ENCODE peak calls at places on chromosome 6, in six cellular contexts. One of them, this sample, is unnamed.

GRCh38 chr6:7559651-7560385 is 18.3 kb downstream of the DSP start:
- DNase-seq in epithelial cell of esophagus: peak; percentile 87
- DNase-seq in spleen: no peak
- DNase-seq in HFF-Myc: no peak
- DNase-seq in A549: no peak
- DNase-seq in mucosa of descending colon: no peak
- DNase-seq in this sample: no peak

GRCh38 chr6:38355519-38355918 is 284.2 kb downstream of the BTBD9 start:
- DNase-seq in HFF-Myc: no peak
- DNase-seq in mucosa of descending colon: no peak
- DNase-seq in spleen: no peak
- DNase-seq in A549: no peak
- DNase-seq in epithelial cell of esophagus: no peak
- DNase-seq in this sample: no peak

GRCh38 chr6:44028767-44029166 is 98.5 kb downstream of the MRPL14 start:
- DNase-seq in epithelial cell of esophagus: no peak
- DNase-seq in A549: no peak
- DNase-seq in spleen: no peak
- DNase-seq in HFF-Myc: no peak
- DNase-seq in mucosa of descending colon: no peak
- DNase-seq in this sample: no peak

GRCh38 chr6:112439010-112439409 is 91.9 kb downstream of the RFPL4B start:
- DNase-seq in mucosa of descending colon: no peak
- DNase-seq in A549: no peak
- DNase-seq in HFF-Myc: no peak
- DNase-seq in spleen: no peak
- DNase-seq in epithelial cell of esophagus: no peak
- DNase-seq in this sample: peak; percentile 59

GRCh38 chr6:1535295-1535694 is 74.4 kb upstream of the FOXC1 start:
- DNase-seq in A549: no peak
- DNase-seq in spleen: no peak
- DNase-seq in HFF-Myc: no peak
- DNase-seq in mucosa of descending colon: no peak
- DNase-seq in epithelial cell of esophagus: peak; percentile 68
- DNase-seq in this sample: no peak

GRCh38 chr6:107646176-107646575 is 156.3 kb downstream of the SOBP start:
- DNase-seq in epithelial cell of esophagus: no peak
- DNase-seq in spleen: no peak
- DNase-seq in HFF-Myc: no peak
- DNase-seq in A549: no peak
- DNase-seq in mucosa of descending colon: no peak
- DNase-seq in this sample: no peak

GRCh38 chr6:157162756-157163433 is 160.4 kb downstream of the TMEM242 start:
- DNase-seq in A549: no peak
- DNase-seq in HFF-Myc: no peak
- DNase-seq in epithelial cell of esophagus: no peak
- DNase-seq in spleen: no peak
- DNase-seq in mucosa of descending colon: no peak
- DNase-seq in this sample: no peak

GRCh38 chr6:125611573-125612399 is 137.6 kb upstream of the HEY2 start:
- DNase-seq in mucosa of descending colon: no peak
- DNase-seq in epithelial cell of esophagus: no peak
- DNase-seq in A549: no peak
- DNase-seq in HFF-Myc: no peak
- DNase-seq in spleen: no peak
- DNase-seq in this sample: peak; percentile 61

GRCh38 chr6:108452725-108453195 is 108.0 kb upstream of the FOXO3 start:
- DNase-seq in spleen: no peak
- DNase-seq in epithelial cell of esophagus: no peak
- DNase-seq in HFF-Myc: no peak
- DNase-seq in A549: no peak
- DNase-seq in mucosa of descending colon: no peak
- DNase-seq in this sample: peak; percentile 96

GRCh38 chr6:99491159-99491558 is 24.1 kb downstream of the USP45 start:
- DNase-seq in spleen: no peak
- DNase-seq in HFF-Myc: no peak
- DNase-seq in epithelial cell of esophagus: no peak
- DNase-seq in mucosa of descending colon: no peak
- DNase-seq in A549: no peak
- DNase-seq in this sample: no peak

GRCh38 chr6:2743280-2744205 is 7.2 kb downstream of the MYLK4 start:
- DNase-seq in epithelial cell of esophagus: no peak
- DNase-seq in mucosa of descending colon: no peak
- DNase-seq in HFF-Myc: no peak
- DNase-seq in A549: no peak
- DNase-seq in spleen: no peak
- DNase-seq in this sample: no peak

GRCh38 chr6:72218125-72218524 is 331.8 kb downstream of the RIMS1 start:
- DNase-seq in A549: peak; percentile 37
- DNase-seq in mucosa of descending colon: no peak
- DNase-seq in spleen: no peak
- DNase-seq in HFF-Myc: peak; percentile 5
- DNase-seq in epithelial cell of esophagus: peak; percentile 37
- DNase-seq in this sample: peak; percentile 66

GRCh38 chr6:33696538-33697518 is 14.7 kb downstream of the UQCC2 start:
- DNase-seq in HFF-Myc: peak; percentile 27
- DNase-seq in mucosa of descending colon: no peak
- DNase-seq in spleen: peak; percentile 86
- DNase-seq in epithelial cell of esophagus: no peak
- DNase-seq in A549: no peak
- DNase-seq in this sample: peak; percentile 73

GRCh38 chr6:150006961-150007464 is 18.3 kb downstream of the RAET1L start:
- DNase-seq in spleen: peak; percentile 70
- DNase-seq in epithelial cell of esophagus: peak; percentile 29
- DNase-seq in A549: peak; percentile 14
- DNase-seq in HFF-Myc: no peak
- DNase-seq in mucosa of descending colon: no peak
- DNase-seq in this sample: peak; percentile 42

GRCh38 chr6:29504961-29505360 is 17.2 kb upstream of the MAS1L start:
- DNase-seq in A549: no peak
- DNase-seq in mucosa of descending colon: no peak
- DNase-seq in HFF-Myc: no peak
- DNase-seq in spleen: no peak
- DNase-seq in epithelial cell of esophagus: no peak
- DNase-seq in this sample: no peak

GRCh38 chr6:19446570-19446969 is 390.6 kb upstream of the ID4 start:
- DNase-seq in spleen: no peak
- DNase-seq in mucosa of descending colon: no peak
- DNase-seq in epithelial cell of esophagus: peak; percentile 11
- DNase-seq in HFF-Myc: no peak
- DNase-seq in A549: no peak
- DNase-seq in this sample: no peak

GRCh38 chr6:14175031-14175430 is 57.5 kb downstream of the CD83 start:
- DNase-seq in mucosa of descending colon: no peak
- DNase-seq in spleen: no peak
- DNase-seq in epithelial cell of esophagus: no peak
- DNase-seq in HFF-Myc: no peak
- DNase-seq in A549: no peak
- DNase-seq in this sample: no peak

GRCh38 chr6:11968241-11968806 is 43.8 kb upstream of the HIVEP1 start:
- DNase-seq in HFF-Myc: no peak
- DNase-seq in epithelial cell of esophagus: no peak
- DNase-seq in mucosa of descending colon: no peak
- DNase-seq in A549: no peak
- DNase-seq in spleen: no peak
- DNase-seq in this sample: no peak

GRCh38 chr6:46248143-46248542 is 77.4 kb upstream of the ENPP5 start:
- DNase-seq in epithelial cell of esophagus: no peak
- DNase-seq in spleen: no peak
- DNase-seq in HFF-Myc: no peak
- DNase-seq in A549: no peak
- DNase-seq in mucosa of descending colon: no peak
- DNase-seq in this sample: no peak

GRCh38 chr6:2558861-2559811 is 191.6 kb downstream of the MYLK4 start:
- DNase-seq in mucosa of descending colon: no peak
- DNase-seq in HFF-Myc: no peak
- DNase-seq in epithelial cell of esophagus: no peak
- DNase-seq in A549: no peak
- DNase-seq in spleen: no peak
- DNase-seq in this sample: peak; percentile 61

GRCh38 chr6:36781669-36782068 is 57.6 kb downstream of the CPNE5 start:
- DNase-seq in HFF-Myc: no peak
- DNase-seq in epithelial cell of esophagus: no peak
- DNase-seq in A549: no peak
- DNase-seq in mucosa of descending colon: no peak
- DNase-seq in spleen: no peak
- DNase-seq in this sample: no peak

GRCh38 chr6:14074723-14075503 is 42.7 kb upstream of the CD83 start:
- DNase-seq in epithelial cell of esophagus: peak; percentile 40
- DNase-seq in A549: peak; percentile 15
- DNase-seq in spleen: no peak
- DNase-seq in mucosa of descending colon: no peak
- DNase-seq in HFF-Myc: no peak
- DNase-seq in this sample: peak; percentile 75

GRCh38 chr6:170393807-170394399 is 87.3 kb downstream of the FAM120B start:
- DNase-seq in mucosa of descending colon: no peak
- DNase-seq in epithelial cell of esophagus: no peak
- DNase-seq in HFF-Myc: no peak
- DNase-seq in A549: no peak
- DNase-seq in spleen: no peak
- DNase-seq in this sample: no peak

GRCh38 chr6:26214826-26215199 is 127.6 kb downstream of the HFE start:
- DNase-seq in A549: no peak
- DNase-seq in mucosa of descending colon: no peak
- DNase-seq in HFF-Myc: no peak
- DNase-seq in epithelial cell of esophagus: no peak
- DNase-seq in spleen: peak; percentile 66
- DNase-seq in this sample: no peak
- H3K4me3 ChIP-seq in A549: no peak overlapping the region
- H3K4me3 ChIP-seq in mucosa of descending colon: no peak overlapping the region
- H3K4me3 ChIP-seq in HFF-Myc: peak overlapping the region; percentile 60
- H3K4me3 ChIP-seq in epithelial cell of esophagus: peak overlapping the region; percentile 68
- H3K4me3 ChIP-seq in spleen: no peak overlapping the region
- H3K4me3 ChIP-seq in this sample: peak overlapping the region; percentile 60

GRCh38 chr6:31533455-31533841 is 4.7 kb downstream of the MCCD1 start:
- DNase-seq in mucosa of descending colon: no peak
- DNase-seq in epithelial cell of esophagus: no peak
- DNase-seq in HFF-Myc: no peak
- DNase-seq in A549: no peak
- DNase-seq in spleen: no peak
- DNase-seq in this sample: no peak
- TF ChIP-seq CTCF in mucosa of descending colon: no peak
- TF ChIP-seq CTCF in epithelial cell of esophagus: no peak
- TF ChIP-seq CTCF in HFF-Myc: no peak
- TF ChIP-seq CTCF in A549: no peak
- TF ChIP-seq CTCF in spleen: no peak
- TF ChIP-seq CTCF in this sample: no peak

GRCh38 chr6:167225903-167226508 is 65.1 kb upstream of the UNC93A start:
- DNase-seq in HFF-Myc: no peak
- DNase-seq in mucosa of descending colon: no peak
- DNase-seq in A549: no peak
- DNase-seq in epithelial cell of esophagus: no peak
- DNase-seq in spleen: no peak
- DNase-seq in this sample: no peak

GRCh38 chr6:167232355-167232754 is 58.8 kb upstream of the UNC93A start:
- DNase-seq in HFF-Myc: no peak
- DNase-seq in epithelial cell of esophagus: no peak
- DNase-seq in A549: no peak
- DNase-seq in mucosa of descending colon: no peak
- DNase-seq in spleen: no peak
- DNase-seq in this sample: no peak

GRCh38 chr6:167227984-167228383 is 63.1 kb upstream of the UNC93A start:
- DNase-seq in HFF-Myc: no peak
- DNase-seq in spleen: no peak
- DNase-seq in mucosa of descending colon: no peak
- DNase-seq in epithelial cell of esophagus: no peak
- DNase-seq in A549: no peak
- DNase-seq in this sample: no peak

GRCh38 chr6:167226791-167227190 is 64.3 kb upstream of the UNC93A start:
- DNase-seq in mucosa of descending colon: no peak
- DNase-seq in A549: no peak
- DNase-seq in spleen: no peak
- DNase-seq in epithelial cell of esophagus: no peak
- DNase-seq in HFF-Myc: no peak
- DNase-seq in this sample: no peak

DNA sequence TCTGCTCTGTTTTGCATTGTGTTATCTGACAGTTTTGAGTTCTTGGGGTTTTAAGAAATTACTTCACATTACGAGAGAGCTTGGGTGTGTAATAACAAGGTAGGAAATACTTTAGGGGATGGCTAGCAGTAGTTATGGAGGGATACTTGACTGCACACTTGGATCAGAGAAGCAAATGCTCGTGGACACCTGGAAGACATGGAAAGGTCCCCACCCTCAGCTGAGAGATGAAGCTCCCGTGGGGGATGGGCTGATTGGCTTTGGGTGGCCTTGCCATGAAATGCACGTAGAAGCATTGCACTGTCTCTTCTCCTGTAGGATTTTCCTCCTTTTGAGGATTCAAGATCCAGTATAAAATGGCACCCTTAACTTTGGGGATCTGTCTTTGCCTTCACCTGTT is 61.5 kb upstream of the UNC93A start:
- DNase-seq in spleen: no peak
- DNase-seq in A549: no peak
- DNase-seq in epithelial cell of esophagus: no peak
- DNase-seq in HFF-Myc: no peak
- DNase-seq in mucosa of descending colon: no peak
- DNase-seq in this sample: no peak
- H3K4me3 ChIP-seq in spleen: no peak overlapping the region
- H3K4me3 ChIP-seq in A549: no peak overlapping the region
- H3K4me3 ChIP-seq in epithelial cell of esophagus: no peak overlapping the region
- H3K4me3 ChIP-seq in HFF-Myc: no peak overlapping the region
- H3K4me3 ChIP-seq in mucosa of descending colon: no peak overlapping the region
- H3K4me3 ChIP-seq in this sample: no peak overlapping the region

GRCh38 chr6:168953461-168953860 is 300.2 kb downstream of the THBS2 start:
- DNase-seq in epithelial cell of esophagus: no peak
- DNase-seq in HFF-Myc: no peak
- DNase-seq in A549: no peak
- DNase-seq in mucosa of descending colon: no peak
- DNase-seq in spleen: no peak
- DNase-seq in this sample: no peak

GRCh38 chr6:168948990-168949531 is 304.6 kb downstream of the THBS2 start:
- DNase-seq in spleen: no peak
- DNase-seq in A549: no peak
- DNase-seq in epithelial cell of esophagus: no peak
- DNase-seq in HFF-Myc: no peak
- DNase-seq in mucosa of descending colon: no peak
- DNase-seq in this sample: no peak

GRCh38 chr6:168950500-168951223 is 303.0 kb downstream of the THBS2 start:
- DNase-seq in epithelial cell of esophagus: no peak
- DNase-seq in A549: no peak
- DNase-seq in spleen: no peak
- DNase-seq in HFF-Myc: no peak
- DNase-seq in mucosa of descending colon: no peak
- DNase-seq in this sample: no peak

GRCh38 chr6:168949876-168950499 is 303.7 kb downstream of the THBS2 start:
- DNase-seq in HFF-Myc: no peak
- DNase-seq in spleen: no peak
- DNase-seq in mucosa of descending colon: no peak
- DNase-seq in A549: no peak
- DNase-seq in epithelial cell of esophagus: no peak
- DNase-seq in this sample: peak; percentile 38

DNA sequence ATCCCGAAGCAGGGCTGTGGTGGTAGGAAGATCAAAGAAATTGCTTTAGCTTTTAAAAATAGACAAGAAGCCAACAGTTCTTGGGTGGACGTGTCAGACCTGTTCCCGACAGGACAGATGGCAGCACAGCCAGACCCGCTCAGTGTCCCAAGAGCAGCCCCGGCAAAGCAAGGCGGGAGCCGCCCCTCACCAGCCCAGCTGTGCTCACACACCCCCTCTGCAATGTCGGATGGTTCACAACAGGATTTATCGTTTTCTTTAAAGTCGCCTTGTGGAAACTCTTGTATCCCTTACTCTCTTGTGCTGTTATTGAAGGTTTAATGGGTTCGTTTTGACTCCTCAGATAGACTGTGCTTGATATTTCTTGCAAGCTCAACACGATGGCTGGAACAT is 302.4 kb downstream of the THBS2 start:
- DNase-seq in epithelial cell of esophagus: no peak
- DNase-seq in HFF-Myc: no peak
- DNase-seq in mucosa of descending colon: no peak
- DNase-seq in spleen: no peak
- DNase-seq in A549: no peak
- DNase-seq in this sample: no peak
- TF ChIP-seq CTCF in epithelial cell of esophagus: no peak
- TF ChIP-seq CTCF in HFF-Myc: no peak
- TF ChIP-seq CTCF in mucosa of descending colon: no peak
- TF ChIP-seq CTCF in spleen: no peak
- TF ChIP-seq CTCF in A549: no peak
- TF ChIP-seq CTCF in this sample: no peak

This sample was measured in choroid plexus epithelial cell.